ENCODE peak calls at places on chromosomes 13 and 19, in nine cellular contexts. T is heart left ventricle, P is adrenal gland, H is psoas muscle, B is colonic mucosa, L is endothelial cell of umbilical vein, M is BE2C, N is PC-3, Q is left lung. F is an unnamed sample. For H3K4me1, the result is how much of the 10 kb centered on the place peaks cover.

GRCh38 chr13:112066624-112067004 is 335 bp upstream of the SOX1 start:
- DNase-seq in T (peak), P (peak), H (peak), B (peak), L (no peak), M (no peak), N (no peak), Q (peak), F (no peak)

GRCh38 chr19:43620061-43621001 is 902 bp upstream of the ZNF428 start:
- DNase-seq in T (no peak), P (no peak), H (no peak), B (no peak), L (no peak), M (no peak), N (no peak), Q (peak), F (no peak)

GRCh38 chr19:2809387-2810140 is 10.1 kb upstream of the ZNF554 start:
- DNase-seq in T (no peak), P (peak), H (no peak), B (no peak), L (no peak), M (no peak), N (no peak), Q (peak), F (peak)

GRCh38 chr19:18594824-18595373 is 6.3 kb downstream of the REX1BD start:
- DNase-seq in T (no peak), P (no peak), H (no peak), B (no peak), L (no peak), M (peak), N (no peak), Q (peak), F (peak)

GRCh38 chr19:19234220-19234816 is 22.6 kb downstream of the NCAN start:
- DNase-seq in T (no peak), P (no peak), H (no peak), B (no peak), L (no peak), M (no peak), N (no peak), Q (no peak), F (no peak)

GRCh38 chr19:33300016-33300981 is 2.0 kb downstream of the CEBPA start:
- DNase-seq in T (no peak), P (no peak), H (no peak), B (no peak), L (no peak), M (no peak), N (no peak), Q (no peak), F (peak)

GRCh38 chr19:33375760-33376159 is 2.3 kb downstream of the CEBPG start:
- DNase-seq in T (no peak), P (no peak), H (no peak), B (no peak), L (no peak), M (no peak), N (peak), Q (no peak), F (no peak)

GRCh38 chr13:99726261-99726894 is 225.1 kb downstream of the TM9SF2 start:
- DNase-seq in T (no peak), P (no peak), H (no peak), B (no peak), L (no peak), M (no peak), N (no peak), Q (no peak), F (no peak)

GRCh38 chr19:13154911-13155471 is 4.8 kb downstream of the IER2 start:
- DNase-seq in T (peak), P (peak), H (peak), B (peak), L (peak), M (peak), N (peak), Q (peak), F (peak)

GRCh38 chr13:110874508-110874960 is 40.3 kb downstream of the ANKRD10 start:
- DNase-seq in T (peak), P (peak), H (peak), B (peak), L (peak), M (peak), N (peak), Q (peak), F (no peak)

DNA sequence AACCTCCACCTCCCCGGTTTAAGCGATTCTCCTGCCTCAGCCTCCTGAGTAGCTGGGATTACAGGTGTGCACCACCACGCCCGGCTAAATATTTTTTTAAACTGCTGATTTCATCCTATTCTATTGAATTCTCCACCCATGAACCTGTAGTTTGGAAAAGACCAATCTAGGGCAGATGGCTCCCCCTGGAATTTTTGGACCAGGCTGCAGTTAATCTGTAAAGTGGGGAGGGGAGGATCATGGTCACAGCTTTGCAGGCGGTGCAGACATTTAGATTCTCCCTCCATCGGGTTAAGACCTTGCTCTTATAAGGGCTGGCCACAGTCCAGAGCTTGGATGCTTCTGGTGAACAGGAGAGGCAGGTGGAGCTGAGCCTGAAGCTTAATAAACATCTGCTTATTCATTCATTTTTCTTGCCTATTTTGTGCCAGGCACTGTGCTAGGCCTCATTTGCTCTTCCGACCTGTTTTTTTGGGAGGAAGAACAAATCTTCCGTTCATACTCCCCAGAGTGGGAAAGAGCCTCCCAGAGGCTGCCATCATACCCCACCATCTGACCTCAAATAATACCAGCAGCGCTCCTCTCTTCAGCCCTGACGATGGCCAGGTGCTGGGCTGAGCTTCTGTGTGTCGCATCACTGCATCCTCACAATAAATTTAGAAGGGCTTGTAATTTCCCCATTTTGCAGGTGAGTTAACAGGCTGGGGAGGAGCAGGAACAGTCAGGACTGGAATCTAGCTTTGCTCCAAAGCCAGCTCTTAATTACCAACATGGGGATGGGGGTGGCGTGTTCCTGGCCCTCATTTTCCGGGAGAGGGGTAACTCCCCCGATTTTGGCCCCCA is 902 bp upstream of the CCDC106 start:
- DNase-seq in T (no peak), P (no peak), H (no peak), B (no peak), L (no peak), M (no peak), N (peak), Q (peak), F (no peak)
- H3K4me1 ChIP-seq in T (under half), P (under half), H (under half), B (under half), L (under half), M (under half), N (under half), Q (under half), F (under half)

DNA sequence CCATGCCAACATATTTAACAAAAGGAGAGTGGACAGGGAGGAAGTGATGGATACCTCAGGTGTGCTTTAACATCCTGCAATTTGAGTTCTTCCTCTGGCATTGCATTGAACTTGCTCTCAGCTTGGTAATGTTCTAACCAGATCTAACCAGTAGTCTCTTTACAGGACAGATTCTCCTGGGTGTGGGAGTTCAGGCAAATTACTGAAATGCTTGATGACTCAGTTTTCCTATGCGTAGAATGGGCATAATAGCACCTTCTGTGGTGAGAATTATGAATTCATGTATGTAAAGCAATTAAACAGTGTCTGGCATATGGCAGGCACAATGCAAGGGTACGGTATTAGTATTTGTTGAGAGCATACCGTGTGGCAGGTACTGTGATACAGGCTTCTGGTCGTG is 3.6 kb downstream of the AKAP11 start:
- DNase-seq in T (no peak), P (no peak), H (no peak), B (no peak), L (no peak), M (no peak), N (no peak), Q (no peak), F (no peak)
- H3K4me1 ChIP-seq in T (under half), P (under half), H (under half), B (under half), L (under half), M (under half), N (under half), Q (under half), F (under half)

GRCh38 chr13:43514326-43514725 is 272.4 kb downstream of the ENOX1 start:
- DNase-seq in T (no peak), P (no peak), H (no peak), B (no peak), L (no peak), M (no peak), N (no peak), Q (no peak), F (no peak)
- H3K4me1 ChIP-seq in T (under half), P (under half), H (under half), B (under half), L (under half), M (under half), N (under half), Q (under half), F (under half)

DNA sequence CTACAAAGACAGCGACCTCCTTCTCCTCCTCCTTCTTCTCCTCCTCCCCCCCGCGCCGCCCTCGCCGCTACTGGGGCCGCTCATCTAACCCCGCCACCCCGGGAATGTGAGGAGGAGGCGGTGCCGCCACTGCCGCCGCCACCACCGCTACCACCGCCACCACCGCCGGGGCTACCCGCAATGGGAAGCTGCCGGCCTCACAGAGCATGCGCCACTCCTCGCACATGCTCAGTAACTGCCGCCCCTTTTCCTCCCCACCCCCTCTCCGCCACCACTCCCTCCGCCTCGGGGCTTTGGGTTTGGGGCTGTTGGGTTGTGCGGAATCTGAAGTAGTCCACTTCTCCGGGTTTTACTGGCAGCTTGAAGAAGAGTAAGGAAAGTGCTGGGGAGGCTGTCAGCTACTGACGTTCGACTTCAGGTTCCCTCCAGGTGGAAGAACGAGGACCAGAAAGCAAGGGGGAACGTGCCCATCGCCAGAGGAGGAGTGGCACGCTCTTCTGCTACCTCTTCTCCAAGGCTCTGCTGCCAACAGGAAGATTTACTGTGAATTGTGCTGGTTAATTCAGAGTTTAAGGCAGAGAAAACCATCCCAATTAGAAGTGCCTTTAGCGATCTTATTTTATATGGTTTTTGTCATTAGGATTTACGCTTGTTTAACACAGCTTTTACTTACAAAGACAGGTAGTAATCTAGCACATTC is at the start of gene MYCBP2:
- DNase-seq in T (peak), P (peak), H (peak), B (peak), L (peak), M (peak), N (peak), Q (peak), F (peak)
- H3K4me1 ChIP-seq in T (under half), P (under half), H (half or more), B (under half), L (under half), M (under half), N (under half), Q (under half), F (under half)

GRCh38 chr19:29841209-29841558 is 29.4 kb downstream of the CCNE1 start:
- DNase-seq in T (no peak), P (peak), H (no peak), B (no peak), L (no peak), M (no peak), N (peak), Q (no peak), F (no peak)
- H3K4me1 ChIP-seq in T (under half), P (under half), H (under half), B (under half), L (under half), M (under half), N (under half), Q (under half), F (under half)

GRCh38 chr19:45506991-45507863 is at the start of gene VASP:
- DNase-seq in T (peak), P (peak), H (peak), B (peak), L (peak), M (peak), N (peak), Q (peak), F (peak)
- H3K4me1 ChIP-seq in T (under half), P (under half), H (under half), B (under half), L (under half), M (under half), N (under half), Q (under half), F (under half)

GRCh38 chr19:1251233-1251502 is 2.8 kb downstream of the MIDN start:
- DNase-seq in T (no peak), P (no peak), H (no peak), B (peak), L (peak), M (peak), N (peak), Q (peak), F (no peak)
- H3K4me1 ChIP-seq in T (half or more), P (under half), H (half or more), B (under half), L (under half), M (under half), N (under half), Q (under half), F (under half)

GRCh38 chr19:46976845-46977320 is 42.8 kb upstream of the NPAS1 start:
- DNase-seq in T (no peak), P (peak), H (peak), B (no peak), L (peak), M (no peak), N (no peak), Q (no peak), F (no peak)
- H3K4me1 ChIP-seq in T (half or more), P (under half), H (half or more), B (under half), L (under half), M (under half), N (under half), Q (under half), F (under half)

GRCh38 chr19:56633021-56633420 is 9.9 kb upstream of the SMIM17 start:
- DNase-seq in T (no peak), P (no peak), H (no peak), B (no peak), L (no peak), M (no peak), N (no peak), Q (no peak), F (no peak)
- H3K4me1 ChIP-seq in T (under half), P (under half), H (under half), B (under half), L (under half), M (under half), N (under half), Q (under half), F (under half)

DNA sequence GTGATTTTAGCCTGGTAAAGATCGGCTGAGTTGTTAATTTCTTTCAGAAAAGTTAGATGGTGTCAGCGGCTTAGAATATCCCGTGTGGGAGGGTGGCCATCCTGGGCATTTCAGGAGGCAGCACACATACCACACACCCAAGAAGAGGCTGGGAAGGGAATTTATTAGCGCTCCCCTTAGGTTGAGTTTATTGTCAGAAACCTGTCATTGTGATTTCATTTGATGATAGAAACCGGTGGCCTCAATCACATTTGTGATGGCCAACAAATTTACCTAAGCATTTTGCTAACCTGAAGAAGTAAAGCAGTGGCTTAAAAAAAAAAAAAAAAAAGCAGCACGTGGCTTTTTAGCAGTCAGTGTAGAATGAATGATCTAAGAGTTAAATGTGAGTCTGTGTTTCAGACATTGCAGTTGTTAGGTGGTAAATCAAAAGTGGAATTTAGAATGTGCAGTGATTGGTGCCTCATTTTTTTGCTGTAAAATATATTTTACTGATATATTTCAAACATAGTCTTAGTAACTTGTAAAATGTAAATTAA is 2.7 kb downstream of the SIPA1L3 start:
- DNase-seq in T (no peak), P (no peak), H (no peak), B (no peak), L (no peak), M (no peak), N (no peak), Q (no peak), F (no peak)
- H3K4me1 ChIP-seq in T (under half), P (under half), H (under half), B (under half), L (under half), M (under half), N (under half), Q (under half), F (under half)

F was measured in RWPE2.